ENCODE peak calls at places on chromosomes 1 and 21, in nine cellular contexts. H, O, B, V, M, P, J, X and F are unnamed samples.

GRCh38 chr1:197302775-197303174 is 34.7 kb downstream of the CRB1 start:
- DNase-seq in B (peak; percentile 39), H (no peak), X (no peak), O (no peak), J (peak; percentile 19), P (no peak), V (no peak), M (no peak), F (no peak)

GRCh38 chr1:37752583-37753471 is 12.1 kb downstream of the EPHA10 start:
- DNase-seq in H (no peak), M (peak; percentile 60), O (peak; percentile 75), V (no peak), B (no peak), X (peak; percentile 57), P (no peak), J (peak; percentile 7), F (peak; percentile 90)

GRCh38 chr1:224894915-224895314 is 34.6 kb upstream of the DNAH14 start:
- DNase-seq in O (no peak), V (no peak), J (no peak), H (peak; percentile 62), M (no peak), B (peak; percentile 51), P (no peak), X (no peak), F (no peak)

GRCh38 chr1:32972814-32973428 is 8.3 kb upstream of the RNF19B start:
- DNase-seq in J (no peak), V (peak; percentile 40), O (peak; percentile 55), X (peak; percentile 72), P (no peak), B (no peak), M (peak; percentile 77), H (no peak), F (peak; percentile 65)

GRCh38 chr1:51643362-51643761 is 26.5 kb downstream of the OSBPL9 start:
- DNase-seq in J (no peak), P (no peak), X (no peak), M (no peak), H (no peak), V (no peak), O (no peak), B (peak; percentile 22), F (no peak)

GRCh38 chr1:179955318-179955638 is 668 bp downstream of the CEP350 start:
- DNase-seq in V (no peak), H (no peak), P (no peak), X (no peak), B (peak; percentile 7), J (no peak), M (no peak), O (no peak), F (no peak)

GRCh38 chr1:68321084-68321685 is 88.9 kb upstream of the WLS start:
- DNase-seq in V (peak; percentile 55), H (no peak), P (no peak), M (peak; percentile 87), X (peak; percentile 86), J (peak; percentile 57), O (no peak), B (no peak), F (no peak)

GRCh38 chr21:39110431-39110830 is 72.8 kb downstream of the PSMG1 start:
- DNase-seq in O (no peak), X (no peak), H (no peak), M (no peak), J (no peak), B (no peak), V (no peak), P (no peak), F (no peak)

GRCh38 chr1:1081311-1082238 is 7.5 kb upstream of the RNF223 start:
- DNase-seq in B (no peak), O (peak; percentile 41), M (peak; percentile 12), H (no peak), P (peak; percentile 8), X (no peak), J (no peak), V (peak; percentile 14), F (no peak)

GRCh38 chr1:24206516-24207394 is 19.7 kb upstream of the IFNLR1 start:
- DNase-seq in P (no peak), B (no peak), M (no peak), V (no peak), X (no peak), J (no peak), H (peak; percentile 77), O (no peak), F (no peak)

GRCh38 chr1:210252621-210253041 is 20.0 kb downstream of the SERTAD4 start:
- DNase-seq in V (no peak), X (peak; percentile 78), M (peak; percentile 19), H (no peak), B (no peak), J (no peak), O (peak; percentile 53), P (no peak), F (no peak)

GRCh38 chr1:198267921-198268320 is 111.1 kb downstream of the NEK7 start:
- DNase-seq in M (no peak), B (peak; percentile 66), H (no peak), P (no peak), J (peak; percentile 37), O (no peak), X (no peak), V (no peak), F (no peak)

GRCh38 chr1:173190101-173190895 is 16.8 kb downstream of the TNFSF4 start:
- DNase-seq in P (no peak), J (peak; percentile 74), M (peak; percentile 91), O (no peak), B (peak; percentile 69), V (peak; percentile 45), H (peak; percentile 100), X (peak; percentile 94), F (no peak)

GRCh38 chr1:179310271-179310670 is 16.7 kb downstream of the SOAT1 start:
- DNase-seq in O (no peak), V (no peak), M (no peak), X (no peak), J (peak; percentile 34), H (peak; percentile 64), P (no peak), B (peak; percentile 92), F (no peak)

GRCh38 chr1:14761754-14762153 is 163.3 kb downstream of the KAZN start:
- DNase-seq in B (no peak), P (no peak), V (no peak), O (no peak), X (no peak), J (no peak), H (no peak), M (no peak), F (no peak)

GRCh38 chr1:44881011-44881632 is 38.1 kb upstream of the PTCH2 start:
- DNase-seq in B (peak; percentile 78), X (peak; percentile 85), J (peak; percentile 37), V (no peak), O (no peak), P (no peak), M (no peak), H (peak; percentile 27), F (no peak)

GRCh38 chr1:109793486-109794318 is 30.0 kb upstream of the EPS8L3 start:
- DNase-seq in V (no peak), O (no peak), J (peak; percentile 67), P (peak; percentile 57), X (peak; percentile 66), M (peak; percentile 48), B (peak; percentile 94), H (peak; percentile 87), F (peak; percentile 86)

GRCh38 chr21:43306911-43307676 is 119.8 kb downstream of the SIK1 start:
- DNase-seq in O (no peak), V (no peak), M (peak; percentile 63), X (peak; percentile 87), P (no peak), J (peak; percentile 23), H (peak; percentile 92), B (peak; percentile 25), F (no peak)

DNA sequence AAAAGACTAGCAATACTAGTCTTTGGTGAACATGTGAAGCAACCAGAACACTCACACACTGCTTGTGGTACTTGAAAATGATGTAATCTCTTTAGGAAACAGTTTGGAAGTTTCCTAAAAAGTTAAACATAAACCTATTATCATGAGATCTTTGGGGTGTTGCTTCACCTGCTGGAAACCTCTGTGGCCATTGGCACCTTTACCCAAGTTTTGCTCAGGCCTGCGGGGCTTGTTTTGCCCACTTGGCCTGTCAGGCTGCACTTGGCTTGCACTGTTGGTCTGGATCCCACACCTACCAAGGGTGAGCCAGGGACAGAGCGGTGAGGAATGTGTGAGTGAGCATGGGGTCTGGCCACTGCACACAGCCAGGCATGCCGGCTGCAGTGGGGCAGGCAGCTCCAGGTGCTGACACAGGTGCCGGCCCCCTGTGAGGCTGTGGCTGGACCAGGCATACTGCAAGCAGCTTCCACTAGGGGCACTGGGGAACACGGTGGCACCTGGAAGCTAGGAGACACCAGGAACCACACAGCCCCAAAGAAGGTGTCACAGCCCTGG is 14.4 kb upstream of the FNBP1L start:
- DNase-seq in H (no peak), B (no peak), O (no peak), M (peak; percentile 50), P (no peak), X (no peak), J (no peak), V (no peak), F (no peak)
- TF ChIP-seq CTCF in H (no peak), B (peak; percentile 7), O (no peak), M (peak; percentile 27), P (no peak), X (no peak), J (peak; percentile 39), V (no peak), F (no peak)

DNA sequence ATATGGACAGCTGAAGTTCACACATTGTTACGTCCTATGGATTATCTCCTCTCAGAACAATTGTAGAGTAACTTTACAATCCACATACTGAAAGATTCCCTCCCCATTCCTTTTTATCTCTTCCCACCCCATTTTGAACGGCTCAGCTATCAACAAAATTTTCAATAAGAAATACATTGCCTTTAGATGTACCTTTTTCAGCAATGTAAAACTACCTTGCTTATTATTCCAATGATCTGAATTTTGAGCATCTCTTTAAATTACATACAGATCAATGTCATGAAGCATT is 503.7 kb downstream of the SMYD3 start:
- DNase-seq in X (no peak), B (no peak), H (no peak), J (no peak), P (no peak), O (no peak), V (no peak), M (no peak), F (no peak)
- TF ChIP-seq CTCF in X (no peak), B (no peak), H (no peak), J (no peak), P (peak; percentile 4), O (peak; percentile 40), V (no peak), M (no peak), F (no peak)

DNA sequence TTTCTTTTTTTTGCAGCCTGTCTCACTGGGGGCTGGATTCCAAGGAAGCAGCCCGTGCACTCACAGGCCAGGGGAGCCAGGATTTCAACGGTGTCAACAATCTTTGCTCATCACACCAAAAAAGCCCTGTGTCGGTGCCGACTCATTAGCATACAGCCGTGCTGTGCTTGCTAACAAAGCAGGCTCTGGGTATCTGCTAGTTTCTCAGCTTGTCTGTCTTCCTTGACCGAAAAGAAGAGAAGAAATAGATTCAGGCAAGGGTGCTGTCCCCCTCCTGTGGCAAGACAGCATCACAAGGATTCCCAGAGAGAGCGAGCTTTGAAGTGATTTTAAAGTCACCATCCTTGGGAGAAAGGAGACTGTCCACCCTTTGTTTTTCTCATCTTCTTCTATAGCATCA is 214.7 kb downstream of the SDCCAG8 start:
- DNase-seq in B (no peak), P (no peak), V (no peak), X (no peak), J (no peak), O (no peak), H (no peak), M (no peak), F (no peak)
- TF ChIP-seq CTCF in B (no peak), P (no peak), V (no peak), X (no peak), J (peak; percentile 5), O (no peak), H (no peak), M (no peak), F (peak; percentile 6)

GRCh38 chr1:237191403-237191802 is 149.4 kb downstream of the RYR2 start:
- DNase-seq in M (no peak), V (no peak), H (no peak), J (no peak), P (no peak), O (no peak), B (no peak), X (no peak), F (no peak)
- TF ChIP-seq CTCF in M (no peak), V (no peak), H (no peak), J (no peak), P (no peak), O (no peak), B (no peak), X (no peak), F (no peak)